ENCODE peak calls at places on chromosomes 4 and X, in six cellular contexts. One of them, this sample, is unnamed.

GRCh38 chr4:135371137-135371536 is 1169.5 kb upstream of the PABPC4L start:
- DNase-seq in mammary epithelial cell: no peak
- DNase-seq in H1: peak; percentile 10
- DNase-seq in K562: no peak
- DNase-seq in fibroblast of lung: no peak
- DNase-seq in heart left ventricle: no peak
- DNase-seq in this sample: no peak

GRCh38 chrX:101191217-101191750 is 28.3 kb upstream of the DRP2 start:
- DNase-seq in K562: peak; percentile 86
- DNase-seq in heart left ventricle: no peak
- DNase-seq in mammary epithelial cell: no peak
- DNase-seq in H1: peak; percentile 15
- DNase-seq in fibroblast of lung: no peak
- DNase-seq in this sample: peak; percentile 36

GRCh38 chr4:76585897-76586360 is 150.9 kb downstream of the SHROOM3 start:
- DNase-seq in K562: peak; percentile 11
- DNase-seq in H1: peak; percentile 64
- DNase-seq in fibroblast of lung: no peak
- DNase-seq in mammary epithelial cell: peak; percentile 95
- DNase-seq in heart left ventricle: peak; percentile 85
- DNase-seq in this sample: peak; percentile 53

GRCh38 chr4:129140521-129140920 is 44.6 kb downstream of the C4orf33 start:
- DNase-seq in H1: no peak
- DNase-seq in mammary epithelial cell: no peak
- DNase-seq in heart left ventricle: no peak
- DNase-seq in K562: no peak
- DNase-seq in fibroblast of lung: peak; percentile 2
- DNase-seq in this sample: no peak

GRCh38 chr4:156298230-156298629 is 344.6 kb upstream of the CTSO start:
- DNase-seq in heart left ventricle: no peak
- DNase-seq in fibroblast of lung: peak; percentile 77
- DNase-seq in K562: no peak
- DNase-seq in mammary epithelial cell: peak; percentile 52
- DNase-seq in H1: no peak
- DNase-seq in this sample: peak; percentile 92

GRCh38 chr4:77582151-77582550 is 23.5 kb upstream of the CXCL13 start:
- DNase-seq in K562: no peak
- DNase-seq in mammary epithelial cell: peak; percentile 9
- DNase-seq in heart left ventricle: no peak
- DNase-seq in H1: no peak
- DNase-seq in fibroblast of lung: no peak
- DNase-seq in this sample: peak; percentile 24

GRCh38 chr4:122099896-122100295 is 52.2 kb upstream of the BLTP1 start:
- DNase-seq in heart left ventricle: no peak
- DNase-seq in K562: no peak
- DNase-seq in mammary epithelial cell: no peak
- DNase-seq in H1: no peak
- DNase-seq in fibroblast of lung: peak; percentile 70
- DNase-seq in this sample: peak; percentile 5

GRCh38 chrX:109842611-109843010 is 109.6 kb upstream of the ACSL4 start:
- DNase-seq in H1: no peak
- DNase-seq in K562: no peak
- DNase-seq in mammary epithelial cell: no peak
- DNase-seq in fibroblast of lung: no peak
- DNase-seq in heart left ventricle: no peak
- DNase-seq in this sample: no peak

GRCh38 chr4:110900206-110900769 is 277.4 kb upstream of the PITX2 start:
- DNase-seq in heart left ventricle: no peak
- DNase-seq in K562: no peak
- DNase-seq in H1: no peak
- DNase-seq in fibroblast of lung: no peak
- DNase-seq in mammary epithelial cell: no peak
- DNase-seq in this sample: peak; percentile 39

GRCh38 chr4:71147261-71147660 is 153.8 kb downstream of the DCK start:
- DNase-seq in K562: no peak
- DNase-seq in fibroblast of lung: no peak
- DNase-seq in heart left ventricle: no peak
- DNase-seq in H1: no peak
- DNase-seq in mammary epithelial cell: no peak
- DNase-seq in this sample: peak; percentile 56

GRCh38 chr4:85807247-85807915 is 332.4 kb downstream of the ARHGAP24 start:
- DNase-seq in mammary epithelial cell: peak; percentile 15
- DNase-seq in K562: no peak
- DNase-seq in fibroblast of lung: peak; percentile 59
- DNase-seq in heart left ventricle: peak; percentile 58
- DNase-seq in H1: no peak
- DNase-seq in this sample: peak; percentile 80

GRCh38 chr4:57037982-57038604 is 59.4 kb downstream of the POLR2B start:
- DNase-seq in H1: peak; percentile 23
- DNase-seq in K562: peak; percentile 71
- DNase-seq in heart left ventricle: peak; percentile 84
- DNase-seq in fibroblast of lung: peak; percentile 53
- DNase-seq in mammary epithelial cell: peak; percentile 32
- DNase-seq in this sample: peak; percentile 74

GRCh38 chrX:150573702-150574101 is 5.3 kb downstream of the MTM1 start:
- DNase-seq in fibroblast of lung: no peak
- DNase-seq in mammary epithelial cell: no peak
- DNase-seq in H1: no peak
- DNase-seq in heart left ventricle: no peak
- DNase-seq in K562: no peak
- DNase-seq in this sample: no peak

GRCh38 chrX:22526339-22526738 is 253.6 kb downstream of the CBLL2 start:
- DNase-seq in heart left ventricle: no peak
- DNase-seq in fibroblast of lung: peak; percentile 68
- DNase-seq in K562: no peak
- DNase-seq in H1: no peak
- DNase-seq in mammary epithelial cell: peak; percentile 93
- DNase-seq in this sample: peak; percentile 89

GRCh38 chrX:87572911-87573310 is 55.3 kb downstream of the KLHL4 start:
- DNase-seq in H1: no peak
- DNase-seq in K562: no peak
- DNase-seq in heart left ventricle: no peak
- DNase-seq in mammary epithelial cell: no peak
- DNase-seq in fibroblast of lung: peak; percentile 54
- DNase-seq in this sample: no peak

GRCh38 chr4:38154681-38155588 is 194.7 kb downstream of the PTTG2 start:
- DNase-seq in fibroblast of lung: peak; percentile 52
- DNase-seq in K562: no peak
- DNase-seq in heart left ventricle: peak; percentile 73
- DNase-seq in mammary epithelial cell: peak; percentile 54
- DNase-seq in H1: no peak
- DNase-seq in this sample: peak; percentile 42

GRCh38 chr4:23114538-23114937 is 421.8 kb downstream of the GBA3 start:
- DNase-seq in heart left ventricle: no peak
- DNase-seq in K562: no peak
- DNase-seq in H1: no peak
- DNase-seq in fibroblast of lung: no peak
- DNase-seq in mammary epithelial cell: no peak
- DNase-seq in this sample: no peak

GRCh38 chr4:38943355-38943754 is 75.7 kb downstream of the FAM114A1 start:
- DNase-seq in H1: no peak
- DNase-seq in heart left ventricle: peak; percentile 72
- DNase-seq in fibroblast of lung: peak; percentile 98
- DNase-seq in K562: no peak
- DNase-seq in mammary epithelial cell: no peak
- DNase-seq in this sample: no peak

GRCh38 chr4:23234716-23235115 is 542.0 kb downstream of the GBA3 start:
- DNase-seq in fibroblast of lung: no peak
- DNase-seq in K562: no peak
- DNase-seq in mammary epithelial cell: no peak
- DNase-seq in H1: no peak
- DNase-seq in heart left ventricle: no peak
- DNase-seq in this sample: no peak

GRCh38 chr4:112266823-112267222 is 18.9 kb downstream of the TIFA start:
- DNase-seq in fibroblast of lung: peak; percentile 62
- DNase-seq in heart left ventricle: no peak
- DNase-seq in K562: peak; percentile 15
- DNase-seq in H1: no peak
- DNase-seq in mammary epithelial cell: peak; percentile 14
- DNase-seq in this sample: peak; percentile 71

GRCh38 chr4:118033148-118034060 is 882 bp upstream of the NDST3 start:
- DNase-seq in mammary epithelial cell: peak; percentile 38
- DNase-seq in H1: no peak
- DNase-seq in K562: peak; percentile 3
- DNase-seq in heart left ventricle: peak; percentile 63
- DNase-seq in fibroblast of lung: peak; percentile 57
- DNase-seq in this sample: peak; percentile 48

GRCh38 chrX:40420899-40421729 is 159.7 kb upstream of the ATP6AP2 start:
- DNase-seq in H1: no peak
- DNase-seq in K562: no peak
- DNase-seq in heart left ventricle: peak; percentile 56
- DNase-seq in mammary epithelial cell: peak; percentile 52
- DNase-seq in fibroblast of lung: no peak
- DNase-seq in this sample: peak; percentile 2

GRCh38 chr4:149933883-149934282 is 118.2 kb upstream of the IQCM start:
- DNase-seq in mammary epithelial cell: no peak
- DNase-seq in fibroblast of lung: no peak
- DNase-seq in heart left ventricle: no peak
- DNase-seq in K562: no peak
- DNase-seq in H1: no peak
- DNase-seq in this sample: peak; percentile 69

GRCh38 chrX:109785053-109785452 is 52.0 kb upstream of the ACSL4 start:
- DNase-seq in mammary epithelial cell: no peak
- DNase-seq in K562: no peak
- DNase-seq in heart left ventricle: no peak
- DNase-seq in H1: no peak
- DNase-seq in fibroblast of lung: no peak
- DNase-seq in this sample: no peak

GRCh38 chrX:110675866-110676265 is 119.8 kb downstream of the CHRDL1 start:
- DNase-seq in fibroblast of lung: no peak
- DNase-seq in H1: no peak
- DNase-seq in K562: no peak
- DNase-seq in heart left ventricle: no peak
- DNase-seq in mammary epithelial cell: no peak
- DNase-seq in this sample: no peak

GRCh38 chr4:27463816-27464215 is 603.2 kb downstream of the STIM2 start:
- DNase-seq in fibroblast of lung: peak; percentile 1
- DNase-seq in H1: no peak
- DNase-seq in K562: no peak
- DNase-seq in heart left ventricle: no peak
- DNase-seq in mammary epithelial cell: peak; percentile 32
- DNase-seq in this sample: peak; percentile 42

GRCh38 chr4:182842104-182842600 is 75.0 kb downstream of the DCTD start:
- DNase-seq in heart left ventricle: no peak
- DNase-seq in K562: no peak
- DNase-seq in mammary epithelial cell: no peak
- DNase-seq in H1: no peak
- DNase-seq in fibroblast of lung: no peak
- DNase-seq in this sample: no peak
- H3K27me3 ChIP-seq in heart left ventricle: no peaks in the 10 kb centered on the region
- H3K27me3 ChIP-seq in K562: peaks cover 92% of the 10 kb centered on the region
- H3K27me3 ChIP-seq in mammary epithelial cell: no peaks in the 10 kb centered on the region
- H3K27me3 ChIP-seq in H1: no peaks in the 10 kb centered on the region
- H3K27me3 ChIP-seq in fibroblast of lung: no peaks in the 10 kb centered on the region
- H3K27me3 ChIP-seq in this sample: peaks cover 14% of the 10 kb centered on the region

GRCh38 chr4:153582954-153583456 is 101.1 kb upstream of the TLR2 start:
- DNase-seq in fibroblast of lung: no peak
- DNase-seq in mammary epithelial cell: no peak
- DNase-seq in heart left ventricle: no peak
- DNase-seq in H1: no peak
- DNase-seq in K562: no peak
- DNase-seq in this sample: no peak
- H3K36me3 ChIP-seq in fibroblast of lung: no peaks in the 10 kb centered on the region
- H3K36me3 ChIP-seq in mammary epithelial cell: no peaks in the 10 kb centered on the region
- H3K36me3 ChIP-seq in heart left ventricle: peaks cover 16% of the 10 kb centered on the region
- H3K36me3 ChIP-seq in H1: peaks cover 13% of the 10 kb centered on the region
- H3K36me3 ChIP-seq in K562: peaks cover 49% of the 10 kb centered on the region
- H3K36me3 ChIP-seq in this sample: no peaks in the 10 kb centered on the region

GRCh38 chrX:9501362-9501761 is 36.5 kb downstream of the TBL1X start:
- DNase-seq in K562: no peak
- DNase-seq in H1: no peak
- DNase-seq in fibroblast of lung: no peak
- DNase-seq in mammary epithelial cell: no peak
- DNase-seq in heart left ventricle: no peak
- DNase-seq in this sample: no peak
- H3K27me3 ChIP-seq in K562: no peaks in the 10 kb centered on the region
- H3K27me3 ChIP-seq in H1: no peaks in the 10 kb centered on the region
- H3K27me3 ChIP-seq in fibroblast of lung: no peaks in the 10 kb centered on the region
- H3K27me3 ChIP-seq in mammary epithelial cell: no peaks in the 10 kb centered on the region
- H3K27me3 ChIP-seq in heart left ventricle: no peaks in the 10 kb centered on the region
- H3K27me3 ChIP-seq in this sample: no peaks in the 10 kb centered on the region

DNA sequence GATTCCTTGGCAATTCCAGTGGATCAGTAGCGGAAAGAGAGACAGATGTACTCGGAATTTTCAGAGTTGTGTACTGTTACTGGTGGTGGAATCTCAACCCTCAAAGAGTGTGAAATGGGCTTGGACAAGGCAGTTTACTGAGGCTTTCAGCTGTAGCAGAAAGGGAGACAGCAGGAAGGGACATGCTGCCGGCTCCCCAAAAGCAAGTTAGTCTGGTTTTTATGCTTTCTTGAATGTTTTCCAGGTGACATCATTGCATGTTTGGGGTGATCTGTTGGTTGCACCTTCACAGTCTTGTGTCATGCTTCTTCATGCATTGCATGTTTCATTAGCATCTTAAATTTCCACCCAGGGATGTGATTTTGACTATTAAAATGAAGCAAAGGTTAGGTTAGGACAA is 1282.2 kb downstream of the ADGRL3 start:
- DNase-seq in fibroblast of lung: no peak
- DNase-seq in heart left ventricle: no peak
- DNase-seq in H1: no peak
- DNase-seq in K562: no peak
- DNase-seq in mammary epithelial cell: peak; percentile 19
- DNase-seq in this sample: no peak
- H3K36me3 ChIP-seq in fibroblast of lung: no peaks in the 10 kb centered on the region
- H3K36me3 ChIP-seq in heart left ventricle: no peaks in the 10 kb centered on the region
- H3K36me3 ChIP-seq in H1: no peaks in the 10 kb centered on the region
- H3K36me3 ChIP-seq in K562: no peaks in the 10 kb centered on the region
- H3K36me3 ChIP-seq in mammary epithelial cell: no peaks in the 10 kb centered on the region
- H3K36me3 ChIP-seq in this sample: no peaks in the 10 kb centered on the region

GRCh38 chrX:633043-633654 is 2.6 kb downstream of the SHOX start:
- DNase-seq in mammary epithelial cell: no peak
- DNase-seq in fibroblast of lung: no peak
- DNase-seq in K562: no peak
- DNase-seq in heart left ventricle: no peak
- DNase-seq in H1: no peak
- DNase-seq in this sample: no peak

GRCh38 chrX:633655-634305 is 3.2 kb downstream of the SHOX start:
- DNase-seq in fibroblast of lung: no peak
- DNase-seq in heart left ventricle: no peak
- DNase-seq in H1: no peak
- DNase-seq in mammary epithelial cell: no peak
- DNase-seq in K562: no peak
- DNase-seq in this sample: no peak

GRCh38 chrX:635428-636192 is 5.0 kb downstream of the SHOX start:
- DNase-seq in H1: no peak
- DNase-seq in mammary epithelial cell: no peak
- DNase-seq in heart left ventricle: no peak
- DNase-seq in fibroblast of lung: no peak
- DNase-seq in K562: no peak
- DNase-seq in this sample: no peak

GRCh38 chrX:632391-633042 is 1.9 kb downstream of the SHOX start:
- DNase-seq in mammary epithelial cell: no peak
- DNase-seq in heart left ventricle: no peak
- DNase-seq in H1: no peak
- DNase-seq in fibroblast of lung: no peak
- DNase-seq in K562: no peak
- DNase-seq in this sample: no peak

GRCh38 chrX:634306-634958 is 3.8 kb downstream of the SHOX start:
- DNase-seq in H1: no peak
- DNase-seq in heart left ventricle: no peak
- DNase-seq in fibroblast of lung: no peak
- DNase-seq in mammary epithelial cell: no peak
- DNase-seq in K562: no peak
- DNase-seq in this sample: no peak
- H3K27me3 ChIP-seq in H1: peaks cover 92% of the 10 kb centered on the region
- H3K27me3 ChIP-seq in heart left ventricle: peaks cover 95% of the 10 kb centered on the region
- H3K27me3 ChIP-seq in fibroblast of lung: no peaks in the 10 kb centered on the region
- H3K27me3 ChIP-seq in mammary epithelial cell: peaks cover 59% of the 10 kb centered on the region
- H3K27me3 ChIP-seq in K562: peaks cover 18% of the 10 kb centered on the region
- H3K27me3 ChIP-seq in this sample: no peaks in the 10 kb centered on the region